ENCODE peak calls at places on chromosomes 2 and 18, in five cellular contexts. U, F, H, M and Q are unnamed samples.

GRCh38 chr2:25851740-25852503 is 26.4 kb downstream of the ASXL2 start:
- DNase-seq in H (peak), F (peak), U (peak), M (peak), Q (peak)

GRCh38 chr18:78979058-78979680 is 449 bp upstream of the SALL3 start:
- DNase-seq in H (no peak), F (peak), M (no peak), U (peak), Q (no peak)

GRCh38 chr2:27184115-27184514 is 27.7 kb upstream of the ATRAID start:
- DNase-seq in H (no peak), F (no peak), U (no peak), M (no peak), Q (no peak)

GRCh38 chr2:167431949-167432348 is 543.7 kb downstream of the XIRP2 start:
- DNase-seq in U (no peak), F (no peak), H (no peak), M (no peak), Q (no peak)

GRCh38 chr2:120729410-120730052 is 6.1 kb upstream of the GLI2 start:
- DNase-seq in U (no peak), F (peak), M (peak), H (peak), Q (no peak)

GRCh38 chr2:160157861-160158813 is 41.9 kb downstream of the ITGB6 start:
- DNase-seq in U (peak), M (peak), F (no peak), H (no peak), Q (no peak)

GRCh38 chr2:173323371-173323770 is 31.3 kb upstream of the CDCA7 start:
- DNase-seq in F (no peak), U (no peak), H (no peak), M (no peak), Q (no peak)

GRCh38 chr2:11774600-11774999 is 28.2 kb downstream of the LPIN1 start:
- DNase-seq in M (no peak), U (no peak), H (no peak), F (no peak), Q (no peak)

GRCh38 chr2:19362094-19362649 is 3.7 kb upstream of the OSR1 start:
- DNase-seq in U (no peak), H (peak), M (peak), F (no peak), Q (no peak)

GRCh38 chr2:101958071-101958470 is 33.7 kb upstream of the IL1R2 start:
- DNase-seq in H (peak), M (no peak), U (no peak), F (no peak), Q (no peak)

GRCh38 chr2:8743261-8743660 is 61.4 kb downstream of the ID2 start:
- DNase-seq in H (no peak), F (no peak), M (no peak), U (no peak), Q (no peak)

GRCh38 chr2:132977812-132978529 is 308.0 kb upstream of the LYPD1 start:
- DNase-seq in H (peak), F (no peak), M (no peak), U (no peak), Q (no peak)

GRCh38 chr2:237692601-237693079 is 65.3 kb downstream of the LRRFIP1 start:
- DNase-seq in U (peak), M (peak), F (peak), H (peak), Q (no peak)

GRCh38 chr2:233487748-233488345 is 78.7 kb downstream of the USP40 start:
- DNase-seq in F (no peak), H (no peak), M (peak), U (no peak), Q (no peak)

GRCh38 chr2:31239842-31240198 is 5.9 kb downstream of the EHD3 start:
- DNase-seq in F (no peak), H (no peak), U (no peak), M (no peak), Q (no peak)

GRCh38 chr2:17401096-17401495 is 117.1 kb downstream of the RAD51AP2 start:
- DNase-seq in U (no peak), M (no peak), F (no peak), H (no peak), Q (no peak)

GRCh38 chr18:13613591-13614317 is 112.6 kb downstream of the FAM210A start:
- DNase-seq in H (no peak), U (no peak), F (no peak), M (no peak), Q (no peak)

GRCh38 chr2:16055848-16056580 is 115.7 kb downstream of the MYCN start:
- DNase-seq in H (no peak), U (no peak), F (no peak), M (no peak), Q (no peak)

GRCh38 chr18:49865401-49865800 is 52.1 kb upstream of the ACAA2 start:
- DNase-seq in F (peak), U (no peak), H (no peak), M (no peak), Q (no peak)

GRCh38 chr2:39728941-39729351 is 50.1 kb downstream of the THUMPD2 start:
- DNase-seq in M (no peak), H (peak), F (peak), U (peak), Q (no peak)

GRCh38 chr2:141323571-141323970 is 807.2 kb downstream of the LRP1B start:
- DNase-seq in M (peak), F (no peak), U (no peak), H (no peak), Q (no peak)

GRCh38 chr18:76446746-76447267 is 48.2 kb downstream of the ZNF516 start:
- DNase-seq in U (no peak), M (no peak), H (no peak), F (no peak), Q (no peak)

GRCh38 chr2:2101924-2102323 is 229.2 kb downstream of the MYT1L start:
- DNase-seq in U (peak), F (peak), H (no peak), M (peak), Q (peak)

GRCh38 chr2:75555701-75556100 is 5.0 kb downstream of the EVA1A start:
- DNase-seq in F (no peak), H (no peak), M (no peak), U (no peak), Q (no peak)

GRCh38 chr18:47215554-47216138 is 35.8 kb downstream of the SKOR2 start:
- DNase-seq in M (peak), U (peak), F (peak), H (peak), Q (peak)

GRCh38 chr2:191245046-191245868 is at the start of gene MYO1B:
- DNase-seq in H (peak), M (peak), F (peak), U (peak), Q (no peak)

GRCh38 chr18:74748809-74749208 is 151.1 kb downstream of the ZNF407 start:
- DNase-seq in U (peak), M (no peak), F (peak), H (no peak), Q (no peak)

GRCh38 chr18:58466636-58467205 is 162.2 kb downstream of the ALPK2 start:
- DNase-seq in F (peak), M (no peak), H (no peak), U (no peak), Q (no peak)

GRCh38 chr2:188485496-188485895 is 193.8 kb downstream of the GULP1 start:
- DNase-seq in M (peak), U (peak), H (peak), F (peak), Q (no peak)

GRCh38 chr2:23127465-23127864 is 257.5 kb upstream of the KLHL29 start:
- DNase-seq in H (no peak), F (no peak), M (no peak), U (no peak), Q (no peak)

GRCh38 chr2:129906861-129907235 is 72.6 kb upstream of the RAB6C start:
- DNase-seq in M (no peak), F (no peak), H (no peak), U (no peak), Q (peak)

GRCh38 chr2:65465857-65466256 is 33.5 kb upstream of the SPRED2 start:
- DNase-seq in H (no peak), M (no peak), F (no peak), U (no peak), Q (no peak)

GRCh38 chr2:28979576-28980366 is 1.3 kb upstream of the TOGARAM2 start:
- DNase-seq in M (no peak), U (no peak), F (peak), H (peak), Q (no peak)

GRCh38 chr2:32910883-32911598 is 35.7 kb upstream of the LTBP1 start:
- DNase-seq in H (no peak), U (no peak), M (no peak), F (no peak), Q (no peak)

GRCh38 chr18:38575648-38576047 is 1010.0 kb upstream of the CELF4 start:
- DNase-seq in M (no peak), F (no peak), H (no peak), U (no peak), Q (no peak)

GRCh38 chr2:59032469-59032868 is 791.3 kb upstream of the FANCL start:
- DNase-seq in U (no peak), F (peak), M (no peak), H (no peak), Q (no peak)

GRCh38 chr18:79518683-79519128 is 123.0 kb downstream of the NFATC1 start:
- DNase-seq in H (no peak), F (no peak), M (no peak), U (no peak), Q (no peak)